ENCODE peak calls at places on chromosome 9, in seven cellular contexts. J is HFFc6, R is uterus, C is RWPE1, A is T follicular helper cell, K is EL, B is NCI-H1092. V is an unnamed sample.

GRCh38 chr9:34985311-34985899 is 4.1 kb upstream of the DNAJB5 start:
- DNase-seq in J (peak), R (peak), C (no peak), A (peak), K (peak), B (peak), V (peak)

GRCh38 chr9:33076031-33076359 is 479 bp downstream of the SMU1 start:
- DNase-seq in J (peak), R (no peak), C (peak), A (no peak), K (no peak), B (no peak), V (no peak)

GRCh38 chr9:35520404-35520790 is 30.5 kb downstream of the RUSC2 start:
- DNase-seq in J (no peak), R (no peak), C (no peak), A (no peak), K (peak), B (no peak), V (no peak)

GRCh38 chr9:101512116-101512515 is 21.5 kb upstream of the RNF20 start:
- DNase-seq in J (peak), R (no peak), C (no peak), A (no peak), K (no peak), B (no peak), V (no peak)

GRCh38 chr9:6757988-6758417 is 230 bp downstream of the KDM4C start:
- DNase-seq in J (no peak), R (no peak), C (no peak), A (no peak), K (no peak), B (peak), V (no peak)

GRCh38 chr9:136326061-136326776 is 1.1 kb upstream of the GPSM1 start:
- DNase-seq in J (peak), R (no peak), C (no peak), A (no peak), K (peak), B (no peak), V (peak)

GRCh38 chr9:36623280-36623679 is 50.6 kb downstream of the MELK start:
- DNase-seq in J (peak), R (no peak), C (no peak), A (no peak), K (peak), B (no peak), V (no peak)

GRCh38 chr9:114499528-114499927 is 5.7 kb downstream of the WHRN start:
- DNase-seq in J (no peak), R (no peak), C (no peak), A (no peak), K (no peak), B (peak), V (no peak)

GRCh38 chr9:98568234-98568922 is 140.4 kb downstream of the GABBR2 start:
- DNase-seq in J (no peak), R (no peak), C (no peak), A (no peak), K (no peak), B (no peak), V (no peak)

GRCh38 chr9:132293145-132293721 is 61.6 kb downstream of the SETX start:
- DNase-seq in J (no peak), R (no peak), C (no peak), A (no peak), K (no peak), B (no peak), V (no peak)

GRCh38 chr9:121298016-121298538 is 30.1 kb downstream of the GSN start:
- DNase-seq in J (no peak), R (no peak), C (no peak), A (no peak), K (no peak), B (no peak), V (no peak)

GRCh38 chr9:136946893-136947891 is 2.1 kb downstream of the C8G start:
- DNase-seq in J (no peak), R (no peak), C (no peak), A (no peak), K (no peak), B (no peak), V (no peak)

GRCh38 chr9:89991204-89991790 is 386.5 kb downstream of the GADD45G start:
- DNase-seq in J (no peak), R (no peak), C (no peak), A (no peak), K (no peak), B (no peak), V (no peak)

V was measured in posterior cingulate gyrus.